ENCODE peak calls at places on chromosomes 13 and 19, in six cellular contexts. C, W, Y, L, Z and N are unnamed samples.
A peak's percentile ranks its signal among the peaks of the same experiment; 100 is the strongest.

GRCh38 chr19:7191946-7192691 is 102.1 kb downstream of the INSR start:
- DNase-seq in C (peak; percentile 35), W (peak; percentile 21), Y (no peak), L (no peak), Z (peak; percentile 76), N (peak; percentile 18)

GRCh38 chr13:44818428-44818827 is 170.8 kb downstream of the NUFIP1 start:
- DNase-seq in C (no peak), W (no peak), Y (no peak), L (no peak), Z (no peak), N (no peak)

GRCh38 chr19:33368074-33368864 is 5.2 kb upstream of the CEBPG start:
- DNase-seq in C (peak; percentile 93), W (no peak), Y (no peak), L (no peak), Z (no peak), N (no peak)

GRCh38 chr13:23356368-23356767 is 77.1 kb downstream of the SACS start:
- DNase-seq in C (no peak), W (no peak), Y (no peak), L (no peak), Z (no peak), N (no peak)

GRCh38 chr19:47267350-47267759 is 7.3 kb upstream of the INAFM1 start:
- DNase-seq in C (no peak), W (no peak), Y (no peak), L (no peak), Z (no peak), N (no peak)

GRCh38 chr13:20426766-20427448 is 98.8 kb downstream of the CRYL1 start:
- DNase-seq in C (peak; percentile 34), W (no peak), Y (no peak), L (no peak), Z (no peak), N (no peak)

GRCh38 chr19:46748325-46749109 is 2.3 kb upstream of the STRN4 start:
- DNase-seq in C (peak; percentile 50), W (peak; percentile 74), Y (peak; percentile 29), L (peak; percentile 72), Z (peak; percentile 86), N (peak; percentile 59)

GRCh38 chr19:1872807-1873523 is 9.6 kb upstream of the KLF16 start:
- DNase-seq in C (no peak), W (no peak), Y (no peak), L (no peak), Z (no peak), N (no peak)

GRCh38 chr19:2634228-2634951 is 68.1 kb downstream of the GNG7 start:
- DNase-seq in C (no peak), W (no peak), Y (no peak), L (peak; percentile 85), Z (no peak), N (no peak)

GRCh38 chr13:34066344-34066743 is 248.4 kb downstream of the RFC3 start:
- DNase-seq in C (no peak), W (no peak), Y (no peak), L (no peak), Z (no peak), N (no peak)

GRCh38 chr13:44506719-44507118 is 69.4 kb downstream of the TSC22D1 start:
- DNase-seq in C (no peak), W (no peak), Y (no peak), L (no peak), Z (no peak), N (no peak)

GRCh38 chr19:35295792-35296462 is 4.0 kb downstream of the MAG start:
- DNase-seq in C (no peak), W (no peak), Y (no peak), L (no peak), Z (peak; percentile 74), N (peak; percentile 29)

GRCh38 chr13:38570706-38571105 is 116.2 kb upstream of the FREM2 start:
- DNase-seq in C (no peak), W (no peak), Y (no peak), L (no peak), Z (no peak), N (no peak)

GRCh38 chr13:109874444-109874920 is 88.1 kb upstream of the IRS2 start:
- DNase-seq in C (no peak), W (no peak), Y (no peak), L (no peak), Z (no peak), N (no peak)

GRCh38 chr19:30083125-30083681 is 141.2 kb downstream of the URI1 start:
- DNase-seq in C (no peak), W (no peak), Y (no peak), L (no peak), Z (no peak), N (no peak)

GRCh38 chr19:13839193-13839937 is 37.6 kb upstream of the NANOS3 start:
- DNase-seq in C (peak; percentile 85), W (peak; percentile 84), Y (peak; percentile 7), L (peak; percentile 90), Z (peak; percentile 90), N (peak; percentile 69)

GRCh38 chr13:42594577-42595571 is 20.9 kb downstream of the TNFSF11 start:
- DNase-seq in C (peak; percentile 70), W (peak; percentile 54), Y (peak; percentile 8), L (peak; percentile 60), Z (peak; percentile 72), N (peak; percentile 16)

GRCh38 chr13:60733933-60734332 is 336.9 kb downstream of the TDRD3 start:
- DNase-seq in C (no peak), W (no peak), Y (no peak), L (no peak), Z (no peak), N (no peak)

GRCh38 chr13:51935326-51936171 is 73.8 kb downstream of the CCDC70 start:
- DNase-seq in C (peak; percentile 29), W (no peak), Y (no peak), L (no peak), Z (no peak), N (no peak)

GRCh38 chr19:5309438-5310204 is 31.0 kb downstream of the PTPRS start:
- DNase-seq in C (no peak), W (no peak), Y (no peak), L (no peak), Z (no peak), N (no peak)

GRCh38 chr13:72437458-72437857 is 290.0 kb downstream of the MZT1 start:
- DNase-seq in C (peak; percentile 39), W (no peak), Y (no peak), L (no peak), Z (no peak), N (no peak)

GRCh38 chr13:23949200-23949599 is 51.9 kb upstream of the C1QTNF9B start:
- DNase-seq in C (no peak), W (no peak), Y (no peak), L (no peak), Z (no peak), N (no peak)

GRCh38 chr13:100361504-100361903 is 227.1 kb downstream of the GGACT start:
- DNase-seq in C (peak; percentile 95), W (no peak), Y (no peak), L (no peak), Z (no peak), N (no peak)

GRCh38 chr19:48480476-48481190 is 11.5 kb downstream of the CYTH2 start:
- DNase-seq in C (no peak), W (no peak), Y (no peak), L (no peak), Z (peak; percentile 76), N (peak; percentile 53)

GRCh38 chr13:22828081-22828480 is 352.7 kb upstream of the SGCG start:
- DNase-seq in C (peak; percentile 34), W (no peak), Y (no peak), L (no peak), Z (no peak), N (no peak)

GRCh38 chr13:31909889-31910551 is 121.6 kb upstream of the FRY start:
- DNase-seq in C (peak; percentile 65), W (peak; percentile 39), Y (peak; percentile 61), L (peak; percentile 55), Z (peak; percentile 68), N (peak; percentile 16)

GRCh38 chr13:98460519-98460918 is 116.4 kb downstream of the STK24 start:
- DNase-seq in C (no peak), W (no peak), Y (no peak), L (no peak), Z (no peak), N (no peak)

GRCh38 chr13:66965146-66965545 is 265.0 kb downstream of the PCDH9 start:
- DNase-seq in C (no peak), W (no peak), Y (no peak), L (no peak), Z (no peak), N (no peak)

GRCh38 chr19:38039966-38040365 is 133.0 kb downstream of the SIPA1L3 start:
- DNase-seq in C (peak; percentile 95), W (no peak), Y (no peak), L (no peak), Z (no peak), N (no peak)

GRCh38 chr13:48266967-48267639 is 34.1 kb downstream of the ITM2B start:
- DNase-seq in C (peak; percentile 6), W (no peak), Y (no peak), L (no peak), Z (no peak), N (no peak)

GRCh38 chr13:60230593-60230992 is 66.9 kb upstream of the DIAPH3 start:
- DNase-seq in C (peak; percentile 13), W (no peak), Y (no peak), L (no peak), Z (no peak), N (no peak)

GRCh38 chr19:49840321-49840720 is 10.6 kb upstream of the PTOV1 start:
- DNase-seq in C (no peak), W (no peak), Y (no peak), L (no peak), Z (no peak), N (no peak)

GRCh38 chr13:75787249-75787940 is 151.3 kb downstream of the LMO7 start:
- DNase-seq in C (peak; percentile 69), W (no peak), Y (no peak), L (no peak), Z (no peak), N (no peak)

GRCh38 chr13:46179576-46180368 is 2.2 kb downstream of the LCP1 start:
- DNase-seq in C (no peak), W (peak; percentile 72), Y (no peak), L (peak; percentile 56), Z (peak; percentile 92), N (peak; percentile 66)